ENCODE peak calls at places on chromosomes 7 and 10, in eight cellular contexts. S is GM12892; Z is WTC11; B is H4; A is right cardiac atrium; T is naive thymus-derived CD8-positive, alpha-beta T cell; U is fibroblast of lung; J is Right ventricle myocardium superior. R is an unnamed sample.

GRCh38 chr10:100347568-100348195 is 649 bp downstream of the SCD start:
- DNase-seq in S (no peak), Z (no peak), B (no peak), A (no peak), T (no peak), U (peak; percentile 18), J (no peak), R (no peak)

GRCh38 chr7:100584046-100584676 is 1.8 kb downstream of the LRCH4 start:
- DNase-seq in S (no peak), Z (no peak), B (no peak), A (peak; percentile 50), T (no peak), U (peak; percentile 81), J (no peak), R (no peak)

GRCh38 chr7:29314148-29314547 is 119.6 kb downstream of the CHN2 start:
- DNase-seq in S (no peak), Z (no peak), B (no peak), A (no peak), T (no peak), U (no peak), J (no peak), R (no peak)

GRCh38 chr7:105387621-105388372 is 924 bp downstream of the SRPK2 start:
- DNase-seq in S (peak; percentile 66), Z (peak; percentile 59), B (peak; percentile 35), A (peak; percentile 81), T (peak; percentile 33), U (peak; percentile 34), J (peak; percentile 75), R (peak; percentile 66)

GRCh38 chr7:8229927-8230326 is 32.0 kb downstream of the ICA1 start:
- DNase-seq in S (no peak), Z (no peak), B (no peak), A (no peak), T (no peak), U (no peak), J (no peak), R (no peak)

GRCh38 chr10:34740321-34740720 is 74.8 kb downstream of the PARD3 start:
- DNase-seq in S (no peak), Z (no peak), B (no peak), A (no peak), T (no peak), U (no peak), J (no peak), R (no peak)

GRCh38 chr10:87915406-87915805 is 52.0 kb downstream of the PTEN start:
- DNase-seq in S (no peak), Z (peak; percentile 40), B (no peak), A (no peak), T (no peak), U (no peak), J (no peak), R (no peak)

GRCh38 chr7:146411975-146412374 is 295.4 kb downstream of the CNTNAP2 start:
- DNase-seq in S (no peak), Z (peak; percentile 27), B (no peak), A (no peak), T (no peak), U (no peak), J (no peak), R (no peak)

GRCh38 chr7:135188298-135188984 is 17.9 kb upstream of the CYREN start:
- DNase-seq in S (no peak), Z (no peak), B (no peak), A (no peak), T (no peak), U (peak; percentile 24), J (no peak), R (no peak)

GRCh38 chr10:17851611-17852010 is 42.5 kb downstream of the MRC1 start:
- DNase-seq in S (no peak), Z (no peak), B (no peak), A (peak; percentile 85), T (no peak), U (no peak), J (peak; percentile 83), R (no peak)

GRCh38 chr7:83547526-83547925 is 101.4 kb downstream of the SEMA3E start:
- DNase-seq in S (no peak), Z (no peak), B (peak; percentile 92), A (no peak), T (no peak), U (peak; percentile 46), J (no peak), R (no peak)

GRCh38 chr10:85790155-85790789 is 576.3 kb downstream of the GRID1 start:
- DNase-seq in S (no peak), Z (no peak), B (no peak), A (no peak), T (no peak), U (no peak), J (no peak), R (no peak)

GRCh38 chr7:127946847-127947246 is 84.4 kb downstream of the LRRC4 start:
- DNase-seq in S (no peak), Z (no peak), B (no peak), A (no peak), T (no peak), U (no peak), J (no peak), R (no peak)

GRCh38 chr10:98402513-98402912 is 12.5 kb downstream of the PYROXD2 start:
- DNase-seq in S (no peak), Z (no peak), B (no peak), A (no peak), T (no peak), U (no peak), J (no peak), R (no peak)

GRCh38 chr7:6553460-6554044 is 2.3 kb upstream of the GRID2IP start:
- DNase-seq in S (no peak), Z (no peak), B (no peak), A (peak; percentile 4), T (no peak), U (no peak), J (no peak), R (no peak)

GRCh38 chr7:129713544-129713943 is 102.0 kb downstream of the NRF1 start:
- DNase-seq in S (no peak), Z (no peak), B (no peak), A (no peak), T (no peak), U (no peak), J (no peak), R (no peak)

GRCh38 chr10:86729677-86730076 is 26.7 kb upstream of the BMPR1A start:
- DNase-seq in S (no peak), Z (no peak), B (no peak), A (no peak), T (no peak), U (no peak), J (no peak), R (no peak)

GRCh38 chr7:114051871-114052324 is 133.1 kb upstream of the PPP1R3A start:
- DNase-seq in S (no peak), Z (no peak), B (no peak), A (no peak), T (no peak), U (no peak), J (no peak), R (no peak)

GRCh38 chr7:43430412-43430811 is 152.5 kb upstream of the STK17A start:
- DNase-seq in S (no peak), Z (no peak), B (peak; percentile 54), A (no peak), T (no peak), U (peak; percentile 28), J (no peak), R (no peak)

GRCh38 chr7:80249184-80249583 is 114.6 kb downstream of the GNAI1 start:
- DNase-seq in S (no peak), Z (no peak), B (no peak), A (no peak), T (no peak), U (no peak), J (no peak), R (no peak)

GRCh38 chr10:95513008-95513589 is 48.1 kb downstream of the SORBS1 start:
- DNase-seq in S (no peak), Z (no peak), B (no peak), A (no peak), T (no peak), U (no peak), J (no peak), R (no peak)

GRCh38 chr10:6385683-6386082 is 183.0 kb downstream of the PFKFB3 start:
- DNase-seq in S (no peak), Z (no peak), B (no peak), A (no peak), T (no peak), U (peak; percentile 16), J (no peak), R (no peak)

GRCh38 chr7:77393261-77393660 is 22.9 kb downstream of the GSAP start:
- DNase-seq in S (peak; percentile 31), Z (no peak), B (no peak), A (no peak), T (no peak), U (no peak), J (no peak), R (no peak)

GRCh38 chr7:44489955-44490350 is 505 bp downstream of the NUDCD3 start:
- DNase-seq in S (no peak), Z (no peak), B (no peak), A (no peak), T (peak; percentile 22), U (peak; percentile 39), J (no peak), R (no peak)

GRCh38 chr10:11153245-11153644 is 135.6 kb downstream of the CELF2 start:
- DNase-seq in S (no peak), Z (no peak), B (no peak), A (no peak), T (no peak), U (no peak), J (no peak), R (no peak)

GRCh38 chr10:34916368-34916767 is 101.3 kb upstream of the PARD3 start:
- DNase-seq in S (no peak), Z (no peak), B (peak; percentile 68), A (no peak), T (no peak), U (peak; percentile 86), J (no peak), R (no peak)

R was measured in CD4-positive, alpha-beta memory T cell.